ENCODE peak calls at places on chromosome 7, in seven cellular contexts. F is HepG2, U is esophagus squamous epithelium, M is prostate gland, R is gastrocnemius medialis, Y is thyroid gland, D is uterus. J is an unnamed sample.

GRCh38 chr7:101985646-101986199 is 168.3 kb downstream of the CUX1 start:
- DNase-seq in F (no peak), D (no peak), M (no peak), Y (no peak), U (no peak), R (no peak), J (no peak)

GRCh38 chr7:104936546-104936945 is 77.5 kb upstream of the KMT2E start:
- DNase-seq in U (no peak), R (no peak), F (no peak), Y (no peak), M (no peak), D (peak), J (no peak)

GRCh38 chr7:4722308-4722707 is 40.2 kb downstream of the FOXK1 start:
- DNase-seq in Y (no peak), M (no peak), F (no peak), D (no peak), U (no peak), R (no peak), J (no peak)

GRCh38 chr7:120615703-120616102 is 242.2 kb downstream of the TSPAN12 start:
- DNase-seq in U (no peak), Y (no peak), D (no peak), F (no peak), R (no peak), M (no peak), J (no peak)

GRCh38 chr7:1749351-1749863 is 79.3 kb downstream of the ELFN1 start:
- DNase-seq in Y (no peak), D (no peak), M (no peak), R (no peak), F (no peak), U (no peak), J (no peak)

GRCh38 chr7:151431281-151431767 is 8.6 kb downstream of the CRYGN start:
- DNase-seq in M (no peak), Y (no peak), U (no peak), F (no peak), R (no peak), D (no peak), J (no peak)

GRCh38 chr7:74656421-74656910 is 1.1 kb upstream of the GTF2I start:
- DNase-seq in D (peak), U (no peak), Y (peak), M (peak), F (peak), R (no peak), J (peak)

GRCh38 chr7:110841840-110842579 is 248.9 kb upstream of the LRRN3 start:
- DNase-seq in M (no peak), D (no peak), F (no peak), Y (no peak), R (no peak), U (no peak), J (no peak)

GRCh38 chr7:151518105-151518780 is 1.5 kb downstream of the RHEB start:
- DNase-seq in F (peak), D (peak), M (peak), U (no peak), Y (peak), R (peak), J (peak)

GRCh38 chr7:110051386-110051785 is 1039.5 kb upstream of the LRRN3 start:
- DNase-seq in Y (no peak), D (no peak), M (no peak), F (no peak), R (no peak), U (no peak), J (no peak)

GRCh38 chr7:141369422-141369821 is 181.8 kb upstream of the AGK start:
- DNase-seq in R (no peak), F (no peak), M (peak), U (no peak), D (no peak), Y (peak), J (peak)

GRCh38 chr7:66627876-66628360 is 763 bp upstream of the KCTD7 start:
- DNase-seq in D (no peak), U (no peak), M (no peak), F (peak), R (no peak), Y (no peak), J (no peak)

GRCh38 chr7:22866965-22867364 is 44.3 kb upstream of the TOMM7 start:
- DNase-seq in M (no peak), R (no peak), Y (no peak), U (no peak), D (peak), F (no peak), J (no peak)

GRCh38 chr7:22865607-22865970 is 42.9 kb upstream of the TOMM7 start:
- DNase-seq in Y (no peak), R (no peak), M (no peak), U (no peak), D (no peak), F (no peak), J (no peak)

GRCh38 chr7:22864301-22864700 is 41.7 kb upstream of the TOMM7 start:
- DNase-seq in M (no peak), U (no peak), R (no peak), F (no peak), D (no peak), Y (no peak), J (no peak)

GRCh38 chr7:22863156-22863899 is 40.7 kb upstream of the TOMM7 start:
- DNase-seq in Y (no peak), M (no peak), R (no peak), F (no peak), D (no peak), U (no peak), J (no peak)

GRCh38 chr7:22864855-22865606 is 42.4 kb upstream of the TOMM7 start:
- DNase-seq in F (peak), Y (no peak), U (no peak), M (no peak), D (no peak), R (no peak), J (no peak)
- H3K4me3 ChIP-seq in F (no peak), Y (no peak), U (no peak), M (no peak), D (no peak), R (no peak), J (no peak)

DNA sequence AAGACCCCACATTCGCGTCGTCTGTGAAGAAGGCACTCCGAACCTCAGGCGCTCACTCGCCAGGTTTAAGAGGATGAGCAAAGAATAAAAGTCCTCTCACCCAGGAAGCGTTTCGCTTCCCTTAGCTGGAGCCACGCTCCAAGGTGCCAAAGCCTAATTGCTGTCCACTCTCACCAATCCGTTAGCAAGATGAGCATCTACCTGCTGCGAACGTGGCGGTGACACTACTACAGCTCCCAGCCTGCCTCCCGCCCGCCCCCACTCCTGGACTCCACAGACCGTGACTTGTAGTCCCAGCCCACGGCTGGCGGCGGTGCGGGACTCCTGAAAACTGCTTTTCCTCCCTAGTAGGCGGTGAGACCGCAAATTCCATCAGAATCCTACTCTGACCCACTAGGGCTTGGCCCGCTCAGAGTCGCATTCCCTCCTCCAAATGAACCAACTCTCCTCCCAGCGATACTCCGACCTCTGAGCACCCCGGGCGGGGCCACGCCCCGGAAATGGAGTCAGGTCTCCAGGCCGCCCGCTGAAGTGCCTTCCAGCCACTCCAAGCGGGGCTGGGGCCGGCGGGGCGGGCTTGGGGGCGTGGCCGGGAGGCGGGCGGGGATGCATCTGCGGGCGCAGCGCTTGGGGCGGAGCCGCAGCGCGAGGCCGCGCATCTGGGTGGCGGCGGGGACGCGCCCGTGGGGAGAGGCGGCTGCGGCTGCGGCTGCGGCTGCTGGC is 521 bp upstream of the PTPN12 start:
- DNase-seq in R (peak), Y (peak), F (peak), U (peak), M (peak), D (peak), J (peak)
- TF ChIP-seq POLR2A in R (peak), Y (peak), F (peak), U (peak), M (peak), D (peak), J (peak)

DNA sequence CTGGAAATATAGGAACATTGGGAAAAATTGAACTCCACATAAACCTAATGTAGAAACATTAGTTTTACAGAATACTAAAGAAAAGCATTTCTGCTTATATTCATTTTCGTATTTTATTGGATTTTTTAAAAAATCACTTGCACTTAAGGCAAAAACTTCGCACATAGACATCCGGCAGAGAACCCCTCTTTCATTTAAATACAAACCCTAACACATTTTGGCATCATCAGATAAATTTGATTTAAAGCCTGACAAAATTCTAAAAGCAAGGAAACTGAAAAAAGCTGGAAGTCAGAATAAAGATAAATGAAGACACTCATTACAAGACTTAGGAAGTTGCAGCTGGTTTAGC is 396 bp upstream of the EXOC4 start:
- DNase-seq in Y (no peak), M (no peak), F (no peak), D (no peak), U (no peak), R (no peak), J (no peak)
- H3K4me3 ChIP-seq in Y (no peak), M (peak), F (peak), D (no peak), U (peak), R (peak), J (no peak)

GRCh38 chr7:158729646-158730382 is 25.2 kb upstream of the NCAPG2 start:
- DNase-seq in F (no peak), M (no peak), U (no peak), D (no peak), R (no peak), Y (no peak), J (no peak)
- TF ChIP-seq POLR2A in F (no peak), M (no peak), U (no peak), D (no peak), R (no peak), Y (no peak), J (no peak)

GRCh38 chr7:34275629-34276028 is 370.3 kb downstream of the BMPER start:
- DNase-seq in D (no peak), R (no peak), Y (no peak), M (no peak), F (no peak), U (no peak), J (no peak)
- H3K4me3 ChIP-seq in D (no peak), R (no peak), Y (no peak), M (no peak), F (no peak), U (no peak), J (no peak)

DNA sequence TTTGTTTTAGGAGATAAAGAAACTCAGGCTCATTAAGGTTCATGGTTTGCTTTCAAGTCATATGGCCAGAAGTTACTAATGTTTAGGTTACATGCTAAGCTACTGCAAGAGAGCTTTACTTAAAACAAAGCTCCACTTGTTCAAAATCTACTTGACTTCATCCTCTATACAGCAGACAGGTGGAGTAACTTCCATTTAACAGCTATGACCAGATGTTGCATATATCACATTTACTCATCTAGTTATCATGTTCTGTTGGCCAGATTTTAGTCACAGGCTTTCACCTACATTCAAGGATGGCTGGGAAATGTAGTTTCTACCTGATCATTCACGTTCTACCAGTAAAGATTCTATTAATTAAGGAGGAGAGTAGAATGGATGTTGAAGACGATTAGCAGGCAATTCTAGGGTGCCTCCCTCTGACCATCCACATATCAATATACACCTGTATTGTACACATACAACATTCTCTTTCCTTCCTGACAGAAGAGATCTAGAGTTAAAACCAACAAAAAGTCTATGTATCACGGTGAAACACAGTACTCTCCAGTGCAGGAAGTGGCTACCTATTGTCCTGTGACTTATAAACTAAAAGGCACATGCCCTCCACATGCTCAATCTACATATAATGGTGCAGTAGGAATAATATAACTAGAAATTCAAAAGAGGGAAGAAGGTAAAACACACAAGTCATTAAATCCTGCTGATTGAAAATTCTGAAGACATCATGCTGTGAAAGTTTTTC is 488.0 kb downstream of the MDFIC start:
- DNase-seq in F (no peak), M (no peak), D (no peak), R (no peak), U (no peak), Y (no peak), J (no peak)
- TF ChIP-seq POLR2A in F (no peak), M (no peak), D (no peak), R (no peak), U (no peak), Y (no peak), J (no peak)

GRCh38 chr7:28957822-28958234 is 302 bp downstream of the TRIL start:
- DNase-seq in F (no peak), U (no peak), R (no peak), M (peak), Y (no peak), D (peak), J (peak)

GRCh38 chr7:28958946-28959417 is 852 bp upstream of the TRIL start:
- DNase-seq in R (no peak), Y (no peak), U (no peak), D (no peak), F (no peak), M (peak), J (no peak)

GRCh38 chr7:28956608-28957063 is 1.5 kb downstream of the TRIL start:
- DNase-seq in F (peak), M (peak), R (no peak), Y (peak), D (peak), U (no peak), J (peak)

GRCh38 chr7:28957064-28957821 is 887 bp downstream of the TRIL start:
- DNase-seq in D (peak), U (no peak), F (no peak), M (peak), R (no peak), Y (peak), J (peak)

DNA sequence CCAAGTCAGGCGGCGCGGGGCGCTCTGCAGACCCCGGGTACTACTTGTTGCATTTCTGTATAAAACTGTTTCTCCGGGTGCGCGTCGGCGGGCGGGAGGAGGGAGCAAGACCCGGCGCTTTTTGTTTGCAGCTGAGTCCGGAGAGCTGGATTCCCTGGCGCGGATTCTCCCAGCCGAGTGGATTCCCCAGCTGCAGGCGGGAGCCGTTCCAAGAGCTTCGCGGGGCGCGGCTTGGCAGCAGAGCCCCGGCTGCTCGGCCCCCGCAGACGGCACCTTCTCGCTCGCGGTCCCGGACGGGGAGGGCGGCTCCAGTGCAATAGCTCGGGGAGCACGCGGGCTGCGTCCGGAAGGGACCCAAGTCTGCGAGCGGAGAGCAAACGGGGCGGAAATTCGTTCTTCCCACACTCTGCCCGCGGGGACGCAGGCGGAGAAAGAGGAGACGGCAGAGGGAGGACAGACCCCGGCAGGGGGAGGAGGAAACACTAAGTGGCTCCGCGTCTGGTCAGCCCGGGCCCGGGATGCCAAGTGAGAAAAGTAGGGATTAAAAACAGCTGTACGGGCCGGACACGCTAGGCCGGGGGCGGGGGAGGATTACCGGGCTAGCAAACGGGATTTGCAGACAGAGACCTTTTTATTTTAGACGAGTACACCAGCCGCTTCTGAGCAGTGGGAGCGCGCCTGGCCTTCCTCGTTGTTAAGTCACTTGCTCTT is at the start of gene TRIL:
- DNase-seq in Y (peak), M (peak), R (no peak), U (no peak), D (peak), F (no peak), J (peak)
- H3K4me3 ChIP-seq in Y (peak), M (peak), R (peak), U (peak), D (peak), F (no peak), J (peak)

GRCh38 chr7:155224116-155224811 is 73.4 kb upstream of the INSIG1 start:
- DNase-seq in U (no peak), Y (no peak), F (no peak), R (no peak), D (no peak), M (peak), J (no peak)

GRCh38 chr7:155222046-155222445 is 75.6 kb upstream of the INSIG1 start:
- DNase-seq in R (no peak), Y (no peak), D (no peak), F (no peak), U (no peak), M (no peak), J (no peak)

GRCh38 chr7:155223021-155223420 is 74.7 kb upstream of the INSIG1 start:
- DNase-seq in F (no peak), D (no peak), R (no peak), M (no peak), U (no peak), Y (no peak), J (no peak)

GRCh38 chr7:155222578-155222977 is 75.1 kb upstream of the INSIG1 start:
- DNase-seq in M (no peak), Y (no peak), R (no peak), U (no peak), F (no peak), D (no peak), J (no peak)

GRCh38 chr7:155223503-155223902 is 74.2 kb upstream of the INSIG1 start:
- DNase-seq in D (no peak), R (no peak), Y (no peak), U (no peak), M (no peak), F (no peak), J (no peak)
- TF ChIP-seq POLR2A in D (no peak), R (no peak), Y (no peak), U (no peak), M (no peak), F (no peak), J (no peak)